ENCODE peak calls at places on chromosome 4, in six cellular contexts. J, Y, I, R, C and W are unnamed samples.

GRCh38 chr4:107319386-107319785 is 283.3 kb upstream of the DKK2 start:
- DNase-seq in J (no peak), Y (no peak), I (no peak), R (no peak), C (peak; percentile 66), W (no peak)

GRCh38 chr4:152114562-152114961 is 353.8 kb upstream of the GATB start:
- DNase-seq in J (no peak), Y (no peak), I (no peak), R (no peak), C (no peak), W (no peak)

GRCh38 chr4:14177987-14178386 is 550.5 kb upstream of the BOD1L1 start:
- DNase-seq in J (no peak), Y (no peak), I (no peak), R (no peak), C (no peak), W (no peak)

GRCh38 chr4:82352825-82353370 is 20.9 kb downstream of the HNRNPD start:
- DNase-seq in J (peak; percentile 8), Y (no peak), I (no peak), R (no peak), C (no peak), W (peak; percentile 33)

GRCh38 chr4:158578476-158578875 is 56.8 kb downstream of the RXFP1 start:
- DNase-seq in J (peak; percentile 51), Y (no peak), I (no peak), R (no peak), C (peak; percentile 13), W (peak; percentile 4)

GRCh38 chr4:124018383-124019317 is 622.1 kb downstream of the SPRY1 start:
- DNase-seq in J (peak; percentile 37), Y (no peak), I (no peak), R (no peak), C (peak; percentile 90), W (peak; percentile 77)

GRCh38 chr4:44157611-44158277 is 290.9 kb downstream of the KCTD8 start:
- DNase-seq in J (peak; percentile 60), Y (no peak), I (no peak), R (no peak), C (peak; percentile 39), W (peak; percentile 23)

GRCh38 chr4:186900980-186901379 is 177.3 kb upstream of the FAT1 start:
- DNase-seq in J (no peak), Y (no peak), I (no peak), R (no peak), C (no peak), W (no peak)

GRCh38 chr4:62670509-62670908 is 1470.4 kb downstream of the ADGRL3 start:
- DNase-seq in J (no peak), Y (no peak), I (no peak), R (no peak), C (no peak), W (peak; percentile 18)

GRCh38 chr4:182876006-182876405 is 41.2 kb downstream of the DCTD start:
- DNase-seq in J (no peak), Y (no peak), I (no peak), R (no peak), C (no peak), W (no peak)

GRCh38 chr4:170025523-170026252 is 507 bp downstream of the MFAP3L start:
- DNase-seq in J (no peak), Y (peak; percentile 15), I (no peak), R (no peak), C (peak; percentile 71), W (no peak)

GRCh38 chr4:15702941-15703403 is at the start of gene BST1:
- DNase-seq in J (peak; percentile 50), Y (no peak), I (peak; percentile 55), R (no peak), C (peak; percentile 55), W (no peak)

GRCh38 chr4:56405016-56405415 is 17.7 kb upstream of the AASDH start:
- DNase-seq in J (no peak), Y (no peak), I (no peak), R (no peak), C (no peak), W (no peak)

GRCh38 chr4:110231869-110232268 is 33.5 kb upstream of the ELOVL6 start:
- DNase-seq in J (no peak), Y (no peak), I (no peak), R (no peak), C (no peak), W (no peak)

GRCh38 chr4:140150636-140150885 is 3.4 kb downstream of the MAML3 start:
- DNase-seq in J (no peak), Y (no peak), I (no peak), R (no peak), C (peak; percentile 98), W (no peak)

GRCh38 chr4:36192922-36193321 is 51.4 kb downstream of the ARAP2 start:
- DNase-seq in J (no peak), Y (no peak), I (no peak), R (no peak), C (no peak), W (no peak)

GRCh38 chr4:36197501-36197900 is 46.8 kb downstream of the ARAP2 start:
- DNase-seq in J (no peak), Y (no peak), I (no peak), R (no peak), C (no peak), W (no peak)

GRCh38 chr4:36196145-36196925 is 48.0 kb downstream of the ARAP2 start:
- DNase-seq in J (no peak), Y (no peak), I (no peak), R (no peak), C (no peak), W (no peak)

GRCh38 chr4:36198861-36199260 is 45.5 kb downstream of the ARAP2 start:
- DNase-seq in J (no peak), Y (no peak), I (no peak), R (no peak), C (no peak), W (no peak)

GRCh38 chr4:36198068-36198808 is 46.1 kb downstream of the ARAP2 start:
- DNase-seq in J (no peak), Y (no peak), I (no peak), R (no peak), C (no peak), W (no peak)
- H3K27me3 ChIP-seq in J (no peaks in the 10 kb centered on the region), Y (no peaks in the 10 kb centered on the region), I (no peaks in the 10 kb centered on the region), R (no peaks in the 10 kb centered on the region), C (no peaks in the 10 kb centered on the region), W (no peaks in the 10 kb centered on the region)

DNA sequence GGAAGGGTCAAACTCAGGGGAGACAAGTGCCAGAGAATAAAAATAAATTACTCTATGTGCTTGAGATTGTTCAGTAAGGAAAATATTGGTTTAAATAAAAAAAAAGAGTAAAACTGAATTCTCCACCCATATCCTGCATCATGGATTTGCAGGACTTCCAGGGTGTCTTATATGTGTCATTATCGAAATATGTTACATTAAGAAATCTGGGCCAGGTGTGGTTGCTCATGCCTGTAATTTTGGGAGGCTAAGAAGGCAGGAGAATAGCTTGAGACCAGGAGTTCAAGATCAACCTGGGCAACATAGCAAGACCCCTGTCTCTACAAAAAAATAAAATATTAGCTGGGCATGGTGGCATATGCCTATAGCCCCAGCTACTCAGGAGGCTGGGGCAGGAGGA is 104.9 kb downstream of the PPP3CA start:
- DNase-seq in J (no peak), Y (no peak), I (no peak), R (no peak), C (peak; percentile 39), W (no peak)
- H3K14ac ChIP-seq in J (no peak overlapping the region), Y (no peak overlapping the region), I (no peak overlapping the region), R (no peak overlapping the region), C (no peak overlapping the region), W (no peak overlapping the region)

GRCh38 chr4:153788419-153789276 is at the start of gene SFRP2:
- DNase-seq in J (no peak), Y (peak; percentile 93), I (peak; percentile 92), R (peak; percentile 56), C (no peak), W (peak; percentile 35)

GRCh38 chr4:153790962-153791551 is 2.2 kb upstream of the SFRP2 start:
- DNase-seq in J (no peak), Y (peak; percentile 70), I (peak; percentile 91), R (peak; percentile 51), C (no peak), W (peak; percentile 47)

GRCh38 chr4:153788064-153788418 is 842 bp downstream of the SFRP2 start:
- DNase-seq in J (no peak), Y (no peak), I (no peak), R (no peak), C (no peak), W (no peak)

GRCh38 chr4:153792007-153792892 is 3.4 kb upstream of the SFRP2 start:
- DNase-seq in J (no peak), Y (peak; percentile 94), I (peak; percentile 94), R (peak; percentile 85), C (no peak), W (peak; percentile 82)

GRCh38 chr4:153789741-153790651 is 1.1 kb upstream of the SFRP2 start:
- DNase-seq in J (no peak), Y (peak; percentile 75), I (peak; percentile 97), R (peak; percentile 92), C (no peak), W (peak; percentile 63)
- H4K8ac ChIP-seq in J (no peak overlapping the region), Y (no peak overlapping the region), I (no peak overlapping the region), R (peak overlapping the region; percentile 72), C (peak overlapping the region; percentile 84), W (no peak overlapping the region)

GRCh38 chr4:189204616-189205015 is 736.1 kb upstream of the FRG1 start:
- DNase-seq in J (no peak), Y (no peak), I (no peak), R (no peak), C (no peak), W (no peak)
- H3K27me3 ChIP-seq in J (no peaks in the 10 kb centered on the region), Y (no peaks in the 10 kb centered on the region), I (no peaks in the 10 kb centered on the region), R (no peaks in the 10 kb centered on the region), C (no peaks in the 10 kb centered on the region), W (peaks cover 3% of the 10 kb centered on the region)

DNA sequence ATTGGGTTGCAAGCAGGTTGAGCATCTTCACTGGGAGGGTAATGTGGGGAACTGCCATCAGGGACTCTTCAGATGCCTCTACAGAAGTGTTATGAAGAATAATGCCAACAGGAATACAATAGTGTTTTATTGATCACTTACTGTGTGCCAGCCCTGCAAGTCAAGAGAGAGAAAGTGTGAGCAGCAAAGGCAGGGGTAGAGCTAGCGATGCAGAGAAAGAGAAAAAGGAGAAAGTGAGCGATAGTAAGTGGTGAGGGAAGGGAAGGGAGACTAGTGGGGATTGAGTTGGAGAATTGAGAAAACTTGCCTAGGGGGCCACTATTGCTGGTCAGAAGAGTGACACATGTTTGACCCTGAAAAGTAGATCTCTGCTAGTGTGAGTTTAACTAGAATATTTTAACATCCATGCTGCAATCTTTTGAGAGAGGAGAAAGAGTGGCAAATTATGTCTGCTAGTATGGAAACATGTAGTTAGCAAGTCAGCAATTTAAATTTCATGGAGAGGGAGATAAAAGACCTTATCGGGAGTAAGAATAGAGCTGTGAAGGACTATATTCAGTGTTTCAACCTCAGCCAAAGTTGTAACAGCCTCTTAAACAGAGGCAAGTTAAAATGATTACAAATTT is 12.2 kb downstream of the AFF1 start:
- DNase-seq in J (no peak), Y (no peak), I (no peak), R (no peak), C (no peak), W (no peak)
- H3K14ac ChIP-seq in J (peak overlapping the region; percentile 23), Y (no peak overlapping the region), I (no peak overlapping the region), R (no peak overlapping the region), C (no peak overlapping the region), W (no peak overlapping the region)